ENCODE peak calls at places on chromosomes 4 and X, in seven cellular contexts. W is activated CD4-positive, alpha-beta T cell treated with anti-CD3 and anti-CD28 coated beads, Interleukin-2, amount 50 U/mL, for 48 hours; S is KG1; V is stimulated activated CD4-positive, alpha-beta T cell treated with anti-CD3 and anti-CD28 coated beads, Interleukin-15, amount 100 ng/mL, for 1 hour; N is activated CD8-positive, alpha-beta T cell treated with anti-CD3 and anti-CD28 coated beads for 36 hours; X is OCI-LY7; G is kidney epithelial cell. K is an unnamed sample.

GRCh38 chr4:36613999-36614398 is 332.6 kb downstream of the DTHD1 start:
- DNase-seq in W (no peak), S (no peak), V (no peak), N (no peak), X (no peak), G (no peak), K (no peak)

GRCh38 chrX:140866446-140866845 is 135.9 kb upstream of the SPANXB1 start:
- DNase-seq in W (no peak), S (no peak), V (no peak), N (no peak), X (no peak), G (no peak), K (no peak)

GRCh38 chrX:13845721-13846378 is 29.0 kb upstream of the GPM6B start:
- DNase-seq in W (no peak), S (no peak), V (no peak), N (no peak), X (no peak), G (no peak), K (no peak)

GRCh38 chrX:14729058-14729457 is 143.8 kb downstream of the FANCB start:
- DNase-seq in W (no peak), S (no peak), V (no peak), N (no peak), X (no peak), G (no peak), K (no peak)

GRCh38 chr4:34720563-34720962 is 1523.8 kb downstream of the ARAP2 start:
- DNase-seq in W (no peak), S (no peak), V (no peak), N (no peak), X (peak), G (peak), K (no peak)

GRCh38 chr4:119027815-119028214 is 107.8 kb upstream of the MYOZ2 start:
- DNase-seq in W (no peak), S (no peak), V (no peak), N (no peak), X (no peak), G (no peak), K (no peak)

GRCh38 chrX:55839480-55839879 is 121.9 kb downstream of the RRAGB start:
- DNase-seq in W (no peak), S (no peak), V (no peak), N (peak), X (no peak), G (no peak), K (peak)

GRCh38 chrX:71214604-71215334 is 8.3 kb upstream of the GJB1 start:
- DNase-seq in W (no peak), S (no peak), V (no peak), N (no peak), X (no peak), G (no peak), K (no peak)

GRCh38 chr4:56653461-56654237 is 27.4 kb downstream of the HOPX start:
- DNase-seq in W (peak), S (peak), V (no peak), N (peak), X (peak), G (no peak), K (no peak)

GRCh38 chr4:54315561-54315960 is 86.5 kb downstream of the PDGFRA start:
- DNase-seq in W (no peak), S (no peak), V (no peak), N (no peak), X (peak), G (no peak), K (no peak)

GRCh38 chr4:123043793-123044425 is 121.5 kb upstream of the NUDT6 start:
- DNase-seq in W (no peak), S (no peak), V (no peak), N (no peak), X (no peak), G (no peak), K (no peak)

GRCh38 chrX:140775211-140775610 is 65.7 kb downstream of the LINC00632 start:
- DNase-seq in W (no peak), S (no peak), V (no peak), N (no peak), X (no peak), G (no peak), K (no peak)

GRCh38 chr4:1974836-1975235 is 33.9 kb downstream of the NELFA start:
- DNase-seq in W (no peak), S (no peak), V (no peak), N (no peak), X (no peak), G (no peak), K (no peak)

GRCh38 chr4:109665783-109666455 is 37.3 kb downstream of the CASP6 start:
- DNase-seq in W (no peak), S (no peak), V (no peak), N (no peak), X (no peak), G (no peak), K (no peak)

GRCh38 chrX:18354369-18355329 is at the start of gene SCML2:
- DNase-seq in W (peak), S (peak), V (peak), N (peak), X (peak), G (no peak), K (peak)

GRCh38 chr4:3257691-3258482 is 8.9 kb downstream of the MSANTD1 start:
- DNase-seq in W (no peak), S (no peak), V (no peak), N (no peak), X (no peak), G (peak), K (peak)

GRCh38 chr4:80990851-80991250 is 39.7 kb upstream of the BMP3 start:
- DNase-seq in W (no peak), S (no peak), V (no peak), N (no peak), X (peak), G (no peak), K (no peak)

K was measured in H9.